ENCODE peak calls at places on chromosome 16, in four cellular contexts. I is EL, S is HEK293T, O is thoracic aorta. L is an unnamed sample.

GRCh38 chr16:85662036-85662812 is 26.5 kb downstream of the GINS2 start:
- DNase-seq in I (no peak), S (no peak), O (no peak), L (no peak)

GRCh38 chr16:27726621-27727275 is 176.8 kb downstream of the KATNIP start:
- DNase-seq in I (peak), S (no peak), O (no peak), L (no peak)

GRCh38 chr16:69520800-69521602 is 44.8 kb upstream of the NFAT5 start:
- DNase-seq in I (no peak), S (no peak), O (no peak), L (no peak)

GRCh38 chr16:64823676-64824075 is 298.2 kb downstream of the CDH11 start:
- DNase-seq in I (no peak), S (no peak), O (no peak), L (no peak)

GRCh38 chr16:47847220-47847970 is 308.4 kb downstream of the ABCC12 start:
- DNase-seq in I (peak), S (no peak), O (no peak), L (no peak)

GRCh38 chr16:75733305-75734141 is 7.2 kb upstream of the CPHXL start:
- DNase-seq in I (peak), S (no peak), O (no peak), L (no peak)

GRCh38 chr16:29705030-29705429 is 26.1 kb downstream of the QPRT start:
- DNase-seq in I (no peak), S (no peak), O (no peak), L (no peak)

GRCh38 chr16:67489401-67490083 is 6.2 kb upstream of the AGRP start:
- DNase-seq in I (no peak), S (no peak), O (no peak), L (no peak)

L was measured in tibial artery.